ENCODE peak calls at places on chromosomes 3 and 15, in four cellular contexts. F is H9, I is neuronal stem cell, Z is H1. M is an unnamed sample.

GRCh38 chr15:36645106-36645505 is 65.7 kb downstream of the CDIN1 start:
- DNase-seq in F (no peak), I (no peak), Z (no peak), M (no peak)

GRCh38 chr15:80455051-80455648 is 51.0 kb downstream of the ARNT2 start:
- DNase-seq in F (no peak), I (no peak), Z (no peak), M (no peak)

GRCh38 chr3:23580337-23580736 is 225.4 kb upstream of the UBE2E1 start:
- DNase-seq in F (no peak), I (no peak), Z (no peak), M (peak)

GRCh38 chr3:124007186-124007585 is 15.3 kb upstream of the ROPN1 start:
- DNase-seq in F (no peak), I (no peak), Z (no peak), M (no peak)

GRCh38 chr3:53890726-53891499 is 746 bp downstream of the SELENOK start:
- DNase-seq in F (no peak), I (no peak), Z (no peak), M (peak)

GRCh38 chr3:69671082-69671952 is 67.9 kb upstream of the MITF start:
- DNase-seq in F (no peak), I (peak), Z (no peak), M (peak)

GRCh38 chr3:16452265-16452664 is 61.2 kb downstream of the RFTN1 start:
- DNase-seq in F (no peak), I (no peak), Z (no peak), M (no peak)

GRCh38 chr3:55683666-55684270 is 196.7 kb upstream of the WNT5A start:
- DNase-seq in F (no peak), I (no peak), Z (no peak), M (no peak)

GRCh38 chr3:151709847-151710246 is 23.9 kb upstream of the AADACL2 start:
- DNase-seq in F (no peak), I (no peak), Z (no peak), M (peak)

GRCh38 chr3:55721716-55722484 is 234.8 kb upstream of the WNT5A start:
- DNase-seq in F (no peak), I (no peak), Z (no peak), M (peak)

GRCh38 chr3:195041871-195042740 is 228.9 kb downstream of the XXYLT1 start:
- DNase-seq in F (peak), I (no peak), Z (no peak), M (no peak)

DNA sequence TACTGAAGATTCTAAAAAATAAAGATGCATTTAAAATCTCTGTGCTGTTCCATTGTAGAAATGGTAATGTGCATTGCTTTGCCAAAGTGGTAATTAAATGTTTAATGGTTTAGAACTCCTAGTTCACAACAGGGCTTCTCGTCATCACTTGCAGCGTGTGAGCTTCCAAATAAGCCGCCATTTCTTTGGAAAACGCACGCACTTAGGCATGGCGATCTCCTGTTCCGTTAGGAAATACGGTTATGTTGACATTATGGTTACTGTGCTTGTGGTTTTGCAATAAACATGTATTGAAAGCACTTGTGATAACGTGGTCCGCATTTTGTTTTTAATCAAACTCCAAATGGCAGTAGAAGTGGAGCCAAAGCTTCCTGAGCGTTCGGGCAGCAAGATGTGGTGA is 97.2 kb downstream of the SLC49A4 start:
- DNase-seq in F (no peak), I (no peak), Z (no peak), M (no peak)
- H2AFZ ChIP-seq in F (no peak), I (no peak), Z (no peak), M (no peak)

DNA sequence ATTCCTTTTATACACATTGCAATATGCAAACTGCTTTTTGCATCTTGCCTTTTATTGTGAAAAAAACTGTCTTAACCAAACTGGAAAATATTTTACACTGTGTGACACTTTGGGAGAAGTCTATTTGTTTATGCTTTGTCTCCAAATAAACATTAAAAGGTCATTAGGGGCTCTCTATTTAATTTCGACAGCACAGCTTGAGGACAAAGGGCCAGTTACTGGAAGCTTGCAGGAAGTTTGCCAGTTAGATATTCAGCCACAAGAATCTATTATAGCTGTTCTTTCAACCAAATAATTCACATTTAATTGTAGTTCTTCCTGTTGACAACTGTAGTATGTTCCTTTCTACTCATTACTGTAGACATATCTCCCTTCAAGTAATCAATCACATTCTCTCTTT is 6.2 kb downstream of the CP start:
- DNase-seq in F (no peak), I (no peak), Z (no peak), M (peak)
- H2BK12ac ChIP-seq in F (no peak), I (no peak), Z (no peak), M (no peak)

DNA sequence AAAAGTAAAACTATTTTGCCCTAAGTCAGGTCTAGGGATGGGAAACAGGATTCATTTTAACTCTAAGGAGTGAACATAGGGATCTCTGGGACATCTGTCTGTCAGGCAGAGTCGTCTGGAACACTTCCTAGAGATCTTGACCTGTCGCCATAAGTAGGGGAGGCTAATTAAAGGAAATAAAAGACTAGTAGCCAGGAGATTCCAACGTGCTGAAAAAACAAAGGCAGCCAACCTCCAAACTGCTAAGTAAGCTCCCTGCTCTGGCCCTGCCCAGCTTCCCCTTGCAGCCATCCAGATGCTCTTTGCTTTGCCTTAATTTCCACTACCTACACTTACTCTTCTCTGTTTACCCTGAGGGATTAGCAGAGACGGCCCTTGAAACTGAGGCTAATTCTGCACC is 18.5 kb upstream of the TSEN2 start:
- DNase-seq in F (no peak), I (no peak), Z (no peak), M (no peak)
- H2AFZ ChIP-seq in F (no peak), I (no peak), Z (no peak), M (no peak)

GRCh38 chr15:41946970-41947369 is 25.4 kb downstream of the EHD4 start:
- DNase-seq in F (no peak), I (no peak), Z (no peak), M (no peak)

GRCh38 chr15:41943543-41944312 is 28.6 kb downstream of the EHD4 start:
- DNase-seq in F (no peak), I (no peak), Z (no peak), M (no peak)

GRCh38 chr15:41944313-41944940 is 27.9 kb downstream of the EHD4 start:
- DNase-seq in F (no peak), I (peak), Z (no peak), M (peak)

GRCh38 chr15:41945701-41946100 is 26.7 kb downstream of the EHD4 start:
- DNase-seq in F (peak), I (no peak), Z (no peak), M (no peak)

GRCh38 chr15:41945221-41945620 is 27.1 kb downstream of the EHD4 start:
- DNase-seq in F (no peak), I (no peak), Z (no peak), M (no peak)
- H2BK12ac ChIP-seq in F (no peak), I (no peak), Z (no peak), M (peak)

GRCh38 chr3:14392803-14393319 is 9.5 kb upstream of the SLC6A6 start:
- DNase-seq in F (no peak), I (no peak), Z (no peak), M (no peak)

GRCh38 chr3:14392231-14392630 is 10.2 kb upstream of the SLC6A6 start:
- DNase-seq in F (no peak), I (no peak), Z (no peak), M (no peak)

GRCh38 chr3:14396293-14396692 is 6.1 kb upstream of the SLC6A6 start:
- DNase-seq in F (no peak), I (no peak), Z (no peak), M (no peak)

GRCh38 chr3:14391033-14391432 is 11.4 kb upstream of the SLC6A6 start:
- DNase-seq in F (no peak), I (no peak), Z (no peak), M (peak)

DNA sequence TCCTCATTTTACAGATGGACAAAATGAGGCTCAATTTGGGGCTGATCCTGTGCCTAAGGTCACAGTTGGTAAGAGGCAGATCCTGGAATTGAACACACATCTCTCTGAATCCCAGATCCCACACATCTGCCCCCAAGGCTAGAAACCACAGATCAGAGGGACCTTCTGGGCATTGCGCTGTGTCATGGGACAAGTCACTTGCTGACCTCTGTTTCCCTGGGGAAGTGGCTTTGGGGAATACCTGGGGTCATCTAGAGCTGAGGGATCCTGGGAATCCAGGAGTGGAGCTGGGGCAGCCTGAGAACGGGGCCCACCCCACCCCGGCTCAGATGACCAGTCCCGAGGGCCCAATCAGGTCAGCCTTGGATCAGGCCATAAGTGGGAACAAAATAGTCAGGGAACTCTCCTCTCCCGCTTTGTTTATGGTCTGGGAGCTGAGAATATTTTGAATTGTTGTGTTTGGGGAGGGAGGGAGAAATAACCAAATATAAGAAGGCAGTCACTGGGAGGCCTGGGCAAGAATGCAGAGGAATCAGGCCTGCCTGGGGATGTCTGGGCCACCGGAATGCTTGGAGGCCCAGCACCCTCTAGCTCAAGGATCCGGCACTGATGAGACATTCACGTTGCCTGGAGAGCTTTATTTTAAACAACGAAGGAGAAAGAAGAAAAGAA is 8.8 kb upstream of the SLC6A6 start:
- DNase-seq in F (no peak), I (no peak), Z (no peak), M (peak)
- H2AFZ ChIP-seq in F (no peak), I (peak), Z (no peak), M (no peak)

DNA sequence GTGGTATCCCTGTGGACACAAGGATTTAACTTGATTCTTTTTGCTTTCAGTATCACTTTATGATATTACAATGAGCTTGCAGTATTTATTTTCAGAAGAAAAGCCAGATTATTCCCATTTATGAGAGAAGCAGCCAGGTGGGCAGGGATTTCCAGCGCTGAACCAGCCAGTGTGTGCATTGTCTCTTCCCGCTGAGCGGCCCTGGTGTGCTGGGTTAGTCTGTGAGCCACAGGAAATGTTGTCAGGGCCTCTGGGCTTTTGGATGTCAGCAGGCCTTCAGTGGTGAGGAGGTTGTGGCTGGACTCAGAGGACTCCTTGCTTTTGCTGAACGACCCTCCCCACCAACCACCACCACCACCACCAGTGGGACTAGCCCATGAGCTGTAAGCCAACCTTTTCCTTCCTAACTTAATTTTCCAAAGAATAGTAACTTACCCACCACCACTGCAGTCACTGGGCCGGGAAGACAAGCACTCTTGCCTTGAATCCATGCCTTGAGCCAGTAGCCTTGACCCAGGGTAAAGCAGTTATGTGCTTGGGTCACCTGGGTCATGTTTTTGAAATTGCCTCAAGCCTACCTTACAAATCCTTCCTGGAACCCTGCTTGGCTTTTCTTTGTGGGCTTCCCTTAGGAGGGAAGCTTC is 33.1 kb downstream of the FLNB start:
- DNase-seq in F (no peak), I (no peak), Z (peak), M (peak)
- H2BK12ac ChIP-seq in F (peak), I (no peak), Z (peak), M (peak)

GRCh38 chr3:193712938-193713337 is 119.9 kb downstream of the OPA1 start:
- DNase-seq in F (no peak), I (no peak), Z (no peak), M (no peak)

GRCh38 chr3:193711964-193712598 is 119.1 kb downstream of the OPA1 start:
- DNase-seq in F (no peak), I (peak), Z (no peak), M (no peak)

GRCh38 chr3:193711523-193711963 is 118.5 kb downstream of the OPA1 start:
- DNase-seq in F (no peak), I (no peak), Z (no peak), M (no peak)

GRCh38 chr3:193710286-193711164 is 117.5 kb downstream of the OPA1 start:
- DNase-seq in F (no peak), I (no peak), Z (no peak), M (no peak)

GRCh38 chr3:193711165-193711485 is 118.1 kb downstream of the OPA1 start:
- DNase-seq in F (no peak), I (peak), Z (no peak), M (no peak)
- H2AFZ ChIP-seq in F (no peak), I (no peak), Z (no peak), M (no peak)

DNA sequence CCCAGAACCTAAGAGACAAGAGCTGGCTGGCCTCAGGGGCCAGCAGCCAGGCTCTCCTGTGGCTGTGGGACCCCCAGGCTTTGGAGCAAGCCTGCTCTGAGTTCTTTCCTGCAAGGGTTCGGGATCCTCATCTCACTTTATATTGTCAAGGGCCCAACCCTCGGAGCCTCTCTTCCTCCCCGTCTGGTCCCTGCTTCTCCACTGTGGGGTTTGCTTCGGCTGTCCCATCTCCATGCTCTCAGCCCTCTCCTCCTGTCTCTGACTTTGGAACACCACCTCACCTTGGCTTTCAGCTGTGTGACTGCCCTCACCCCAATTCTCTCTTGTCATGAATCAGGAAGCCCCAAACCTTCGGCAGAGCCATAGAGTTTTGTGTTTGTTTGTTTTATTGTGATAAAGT is 30.0 kb downstream of the MRAS start:
- DNase-seq in F (no peak), I (no peak), Z (no peak), M (no peak)
- H2BK12ac ChIP-seq in F (no peak), I (no peak), Z (no peak), M (no peak)

GRCh38 chr15:101258238-101259144 is 6.6 kb upstream of the CHSY1 start:
- DNase-seq in F (no peak), I (no peak), Z (no peak), M (peak)

GRCh38 chr15:101264911-101265641 is 12.2 kb downstream of the SELENOS start:
- DNase-seq in F (no peak), I (no peak), Z (no peak), M (no peak)

GRCh38 chr15:101264011-101264410 is 12.2 kb upstream of the CHSY1 start:
- DNase-seq in F (no peak), I (no peak), Z (no peak), M (peak)

GRCh38 chr15:101266034-101266433 is 11.3 kb downstream of the SELENOS start:
- DNase-seq in F (no peak), I (no peak), Z (no peak), M (no peak)

DNA sequence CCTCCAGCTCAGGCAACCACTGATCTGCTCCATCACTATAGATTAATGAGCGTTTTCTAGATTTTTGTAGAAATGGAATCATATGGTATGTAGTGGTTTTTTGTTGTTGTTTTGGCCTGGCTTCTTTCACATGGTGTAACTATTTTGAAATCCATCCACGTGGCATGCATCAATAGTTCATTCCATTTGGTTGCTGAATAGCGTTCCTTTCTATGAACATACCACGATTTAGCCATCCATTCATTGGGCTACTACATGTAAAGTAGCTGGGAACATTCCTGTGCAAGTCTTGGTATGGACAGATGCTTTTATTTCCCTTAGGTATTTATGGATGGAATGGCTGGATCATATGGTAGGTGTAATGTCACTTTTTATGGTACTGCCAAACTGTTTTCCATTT is 10.7 kb upstream of the CHSY1 start:
- DNase-seq in F (no peak), I (no peak), Z (no peak), M (no peak)
- H2AFZ ChIP-seq in F (no peak), I (no peak), Z (no peak), M (no peak)

DNA sequence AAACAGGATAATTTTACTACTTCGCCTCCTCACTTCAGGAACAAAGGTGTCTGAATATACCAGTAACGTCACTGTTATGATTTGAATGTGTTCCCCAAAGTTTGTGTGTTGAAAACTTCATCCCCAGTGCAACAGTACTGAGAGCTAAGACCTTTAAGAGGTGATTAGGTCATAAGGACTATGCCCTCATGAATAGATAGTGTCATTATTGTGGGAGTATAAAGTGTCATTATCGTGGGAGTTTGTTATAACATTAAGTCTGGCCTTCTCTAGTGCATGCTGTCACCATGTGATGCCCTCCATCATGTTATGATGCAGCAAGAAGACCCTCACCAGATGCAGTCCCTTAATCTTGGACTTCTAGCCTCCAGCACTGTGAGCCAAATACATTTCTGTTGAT is 53.7 kb upstream of the TLE3 start:
- DNase-seq in F (no peak), I (no peak), Z (no peak), M (no peak)
- H2BK12ac ChIP-seq in F (no peak), I (no peak), Z (no peak), M (peak)

M was measured in mesenchymal stem cell.